ENCODE peak calls at places on chromosomes 7 and 10, in four cellular contexts. One of them, this sample, is unnamed.

GRCh38 chr7:26910221-26910620 is 45.8 kb upstream of the SKAP2 start:
- DNase-seq in GM12878: no peak
- DNase-seq in K562: peak; percentile 2
- DNase-seq in HepG2: peak; percentile 18
- DNase-seq in this sample: peak; percentile 52

GRCh38 chr7:66167773-66168367 is 37.3 kb upstream of the TPST1 start:
- DNase-seq in K562: no peak
- DNase-seq in HepG2: peak; percentile 31
- DNase-seq in GM12878: no peak
- DNase-seq in this sample: peak; percentile 65

GRCh38 chr7:100166317-100166940 is 2.0 kb downstream of the GAL3ST4 start:
- DNase-seq in GM12878: no peak
- DNase-seq in K562: no peak
- DNase-seq in HepG2: no peak
- DNase-seq in this sample: no peak

GRCh38 chr10:38143587-38143986 is 49.5 kb downstream of the ZNF37A start:
- DNase-seq in HepG2: peak; percentile 74
- DNase-seq in GM12878: no peak
- DNase-seq in K562: no peak
- DNase-seq in this sample: no peak

GRCh38 chr7:157819517-157819807 is 482.7 kb downstream of the DNAJB6 start:
- DNase-seq in HepG2: no peak
- DNase-seq in GM12878: no peak
- DNase-seq in K562: no peak
- DNase-seq in this sample: no peak

GRCh38 chr10:44180321-44181154 is 204.4 kb downstream of the CXCL12 start:
- DNase-seq in K562: no peak
- DNase-seq in GM12878: no peak
- DNase-seq in HepG2: no peak
- DNase-seq in this sample: no peak

GRCh38 chr7:137007001-137007725 is 138.7 kb downstream of the CHRM2 start:
- DNase-seq in HepG2: no peak
- DNase-seq in GM12878: no peak
- DNase-seq in K562: no peak
- DNase-seq in this sample: no peak

GRCh38 chr10:110893559-110894179 is 21.9 kb downstream of the PDCD4 start:
- DNase-seq in GM12878: no peak
- DNase-seq in HepG2: peak; percentile 34
- DNase-seq in K562: peak; percentile 37
- DNase-seq in this sample: peak; percentile 48

GRCh38 chr7:71682841-71683341 is 550.9 kb downstream of the GALNT17 start:
- DNase-seq in K562: no peak
- DNase-seq in HepG2: no peak
- DNase-seq in GM12878: no peak
- DNase-seq in this sample: no peak

GRCh38 chr7:41943098-41943577 is 240.2 kb upstream of the INHBA start:
- DNase-seq in HepG2: peak; percentile 66
- DNase-seq in GM12878: peak; percentile 39
- DNase-seq in K562: peak; percentile 65
- DNase-seq in this sample: peak; percentile 50
- TF ChIP-seq BHLHE40 in HepG2: peak; percentile 6
- TF ChIP-seq BHLHE40 in GM12878: peak; percentile 19
- TF ChIP-seq BHLHE40 in K562: no peak
- TF ChIP-seq BHLHE40 in this sample: no peak

GRCh38 chr7:81159402-81159801 is 240.6 kb upstream of the SEMA3C start:
- DNase-seq in HepG2: peak; percentile 65
- DNase-seq in K562: peak; percentile 56
- DNase-seq in GM12878: no peak
- DNase-seq in this sample: peak; percentile 38
- TF ChIP-seq USF2 in HepG2: no peak
- TF ChIP-seq USF2 in K562: no peak
- TF ChIP-seq USF2 in GM12878: no peak
- TF ChIP-seq USF2 in this sample: no peak

DNA sequence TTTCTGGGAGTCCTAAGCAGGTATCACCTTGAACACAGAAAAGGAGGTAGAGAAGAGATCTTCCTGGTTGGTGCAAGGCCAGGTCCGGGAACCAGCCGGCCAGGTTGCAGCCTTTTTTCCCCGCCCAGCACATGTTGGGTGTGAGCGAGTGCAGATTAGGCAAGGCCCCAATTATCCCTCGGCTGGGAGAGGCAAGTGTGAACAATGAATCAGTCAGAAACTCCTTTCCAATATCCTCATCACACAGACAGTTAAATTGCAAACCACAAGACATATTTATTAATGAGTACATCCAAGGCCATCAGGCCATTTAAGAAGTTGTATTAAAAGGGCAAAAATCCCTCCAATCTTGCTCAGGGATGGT is 115.0 kb upstream of the AFAP1L2 start:
- DNase-seq in HepG2: no peak
- DNase-seq in GM12878: no peak
- DNase-seq in K562: no peak
- DNase-seq in this sample: no peak
- TF ChIP-seq POLR2AphosphoS2 in HepG2: no peak
- TF ChIP-seq POLR2AphosphoS2 in GM12878: no peak
- TF ChIP-seq POLR2AphosphoS2 in K562: no peak
- TF ChIP-seq POLR2AphosphoS2 in this sample: no peak

GRCh38 chr10:63722537-63722936 is 201.3 kb downstream of the REEP3 start:
- DNase-seq in HepG2: no peak
- DNase-seq in K562: no peak
- DNase-seq in GM12878: no peak
- DNase-seq in this sample: no peak
- TF ChIP-seq BHLHE40 in HepG2: no peak
- TF ChIP-seq BHLHE40 in K562: no peak
- TF ChIP-seq BHLHE40 in GM12878: no peak
- TF ChIP-seq BHLHE40 in this sample: no peak

DNA sequence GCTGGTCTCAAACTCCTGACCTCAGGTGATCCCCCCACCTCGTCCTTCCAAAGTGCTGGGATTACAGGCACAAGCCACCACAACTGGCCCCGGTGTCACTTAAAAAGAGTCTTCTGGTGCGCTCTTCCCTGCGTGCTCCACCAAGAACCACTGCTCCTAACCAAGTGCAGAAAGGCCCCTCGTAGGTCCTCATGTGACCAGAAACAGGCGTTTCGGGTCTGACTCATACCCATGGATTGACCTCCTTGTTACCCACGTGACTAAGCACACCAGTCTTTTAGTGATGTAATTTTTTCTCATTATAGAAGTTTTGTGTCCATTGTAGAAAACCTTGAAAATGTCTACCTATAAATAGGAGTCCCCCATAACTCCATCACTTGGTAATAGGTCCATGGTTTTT is 13.9 kb downstream of the FKBP6 start:
- DNase-seq in HepG2: peak; percentile 43
- DNase-seq in K562: peak; percentile 68
- DNase-seq in GM12878: no peak
- DNase-seq in this sample: peak; percentile 38
- TF ChIP-seq USF2 in HepG2: peak; percentile 86
- TF ChIP-seq USF2 in K562: peak; percentile 93
- TF ChIP-seq USF2 in GM12878: no peak
- TF ChIP-seq USF2 in this sample: peak; percentile 88

GRCh38 chr10:129727495-129727894 is 236.6 kb downstream of the EBF3 start:
- DNase-seq in GM12878: no peak
- DNase-seq in K562: no peak
- DNase-seq in HepG2: no peak
- DNase-seq in this sample: no peak
- TF ChIP-seq POLR2AphosphoS2 in GM12878: no peak
- TF ChIP-seq POLR2AphosphoS2 in K562: no peak
- TF ChIP-seq POLR2AphosphoS2 in HepG2: no peak
- TF ChIP-seq POLR2AphosphoS2 in this sample: no peak

DNA sequence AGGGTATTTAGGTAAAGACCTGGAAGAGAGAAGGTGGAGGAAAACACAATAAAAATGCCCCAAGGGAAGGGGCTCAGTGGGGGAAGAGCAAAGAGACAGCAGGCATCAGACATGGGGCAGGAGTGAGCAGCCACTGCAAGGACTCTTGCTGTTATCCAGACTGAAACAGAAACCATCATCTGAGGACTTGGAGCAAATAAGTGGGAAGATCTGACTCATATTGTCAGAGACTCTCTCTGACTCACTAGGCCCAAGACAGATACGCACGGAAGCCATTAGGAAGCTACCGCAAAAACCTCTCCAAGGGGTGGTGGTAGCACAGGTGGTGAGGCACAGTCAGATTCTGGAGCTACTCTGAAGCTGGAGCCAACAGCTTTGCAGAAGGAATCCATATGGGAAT is 110.7 kb downstream of the RNF32 start:
- DNase-seq in GM12878: no peak
- DNase-seq in HepG2: no peak
- DNase-seq in K562: peak; percentile 27
- DNase-seq in this sample: no peak
- TF ChIP-seq BHLHE40 in GM12878: no peak
- TF ChIP-seq BHLHE40 in HepG2: no peak
- TF ChIP-seq BHLHE40 in K562: no peak
- TF ChIP-seq BHLHE40 in this sample: no peak

DNA sequence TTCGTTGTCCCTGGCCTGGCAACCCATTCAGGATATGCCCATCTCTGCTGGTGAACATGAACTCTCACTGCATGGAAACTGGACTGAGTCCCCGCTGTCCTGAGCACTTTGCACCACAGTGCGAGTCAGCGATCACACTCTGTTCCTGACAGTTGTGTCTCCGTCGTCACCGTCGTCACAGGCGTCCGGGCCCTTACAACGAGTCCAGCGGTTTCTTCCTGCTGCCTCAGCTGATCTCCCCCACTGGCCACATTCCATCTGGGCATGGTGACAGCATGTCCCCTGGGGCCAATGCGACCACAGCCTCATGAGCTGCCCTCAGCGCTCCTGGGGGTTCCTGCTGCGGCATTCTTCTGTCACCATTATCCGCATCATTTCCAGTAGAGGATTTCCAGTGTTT is 76.8 kb upstream of the KLF6 start:
- DNase-seq in GM12878: no peak
- DNase-seq in K562: no peak
- DNase-seq in HepG2: no peak
- DNase-seq in this sample: no peak
- TF ChIP-seq USF2 in GM12878: no peak
- TF ChIP-seq USF2 in K562: no peak
- TF ChIP-seq USF2 in HepG2: no peak
- TF ChIP-seq USF2 in this sample: no peak

GRCh38 chr10:23202736-23203135 is 10.6 kb downstream of the PTF1A start:
- DNase-seq in K562: no peak
- DNase-seq in HepG2: no peak
- DNase-seq in GM12878: no peak
- DNase-seq in this sample: no peak

GRCh38 chr10:23199768-23200511 is 7.8 kb downstream of the PTF1A start:
- DNase-seq in HepG2: no peak
- DNase-seq in GM12878: no peak
- DNase-seq in K562: no peak
- DNase-seq in this sample: no peak

GRCh38 chr10:23200586-23200985 is 8.5 kb downstream of the PTF1A start:
- DNase-seq in K562: no peak
- DNase-seq in HepG2: no peak
- DNase-seq in GM12878: no peak
- DNase-seq in this sample: no peak

GRCh38 chr10:23201837-23202236 is 9.7 kb downstream of the PTF1A start:
- DNase-seq in HepG2: no peak
- DNase-seq in GM12878: no peak
- DNase-seq in K562: no peak
- DNase-seq in this sample: no peak

GRCh38 chr10:23200997-23201652 is 9.0 kb downstream of the PTF1A start:
- DNase-seq in GM12878: no peak
- DNase-seq in HepG2: peak; percentile 69
- DNase-seq in K562: no peak
- DNase-seq in this sample: no peak
- TF ChIP-seq POLR2AphosphoS2 in GM12878: no peak
- TF ChIP-seq POLR2AphosphoS2 in HepG2: no peak
- TF ChIP-seq POLR2AphosphoS2 in K562: no peak
- TF ChIP-seq POLR2AphosphoS2 in this sample: no peak

GRCh38 chr7:151384776-151385625 is 24.8 kb downstream of the WDR86 start:
- DNase-seq in HepG2: no peak
- DNase-seq in GM12878: no peak
- DNase-seq in K562: no peak
- DNase-seq in this sample: no peak
- TF ChIP-seq BHLHE40 in HepG2: no peak
- TF ChIP-seq BHLHE40 in GM12878: no peak
- TF ChIP-seq BHLHE40 in K562: no peak
- TF ChIP-seq BHLHE40 in this sample: no peak